ENCODE peak calls at places on chromosomes 5 and 9, in five cellular contexts. C, M, Y, G and I are unnamed samples.

GRCh38 chr5:54671111-54671531 is 153.6 kb downstream of the SNX18 start:
- DNase-seq in Y (no peak), M (no peak), G (no peak), C (no peak), I (no peak)

GRCh38 chr9:18632624-18633407 is 158.9 kb downstream of the ADAMTSL1 start:
- DNase-seq in M (peak), C (no peak), Y (no peak), G (no peak), I (peak)

GRCh38 chr5:131081371-131081770 is 83.7 kb downstream of the HINT1 start:
- DNase-seq in Y (no peak), M (no peak), G (no peak), C (no peak), I (no peak)

GRCh38 chr9:69667306-69667705 is 4.9 kb downstream of the APBA1 start:
- DNase-seq in C (no peak), M (no peak), G (no peak), Y (no peak), I (no peak)

GRCh38 chr5:10701567-10702039 is 59.4 kb downstream of the DAP start:
- DNase-seq in C (no peak), M (no peak), G (no peak), Y (no peak), I (no peak)

GRCh38 chr5:15722305-15722704 is 222.3 kb downstream of the FBXL7 start:
- DNase-seq in Y (no peak), G (no peak), C (no peak), M (no peak), I (no peak)

GRCh38 chr5:133742370-133743036 is 130.2 kb upstream of the FSTL4 start:
- DNase-seq in M (no peak), G (peak), C (no peak), Y (no peak), I (no peak)

GRCh38 chr9:97759611-97760288 is 62.6 kb upstream of the XPA start:
- DNase-seq in C (no peak), M (no peak), Y (no peak), G (no peak), I (no peak)

GRCh38 chr5:145847499-145848497 is 12.7 kb upstream of the PRELID2 start:
- DNase-seq in M (no peak), Y (no peak), C (no peak), G (no peak), I (no peak)

GRCh38 chr9:126663661-126664072 is 49.9 kb downstream of the LMX1B start:
- DNase-seq in Y (no peak), M (no peak), G (no peak), C (no peak), I (no peak)

GRCh38 chr9:83132768-83133167 is 69.8 kb upstream of the RASEF start:
- DNase-seq in M (no peak), C (no peak), G (no peak), Y (no peak), I (no peak)

GRCh38 chr5:25955337-25955736 is 1083.0 kb downstream of the CDH9 start:
- DNase-seq in C (no peak), Y (no peak), G (no peak), M (no peak), I (no peak)

GRCh38 chr9:110153431-110153830 is 54.5 kb downstream of the C9orf152 start:
- DNase-seq in Y (no peak), M (no peak), G (no peak), C (no peak), I (no peak)

GRCh38 chr5:134437340-134438267 is 25.9 kb upstream of the CDKN2AIPNL start:
- DNase-seq in C (no peak), G (no peak), M (no peak), Y (no peak), I (no peak)

GRCh38 chr9:111501648-111502047 is 17.5 kb upstream of the ECPAS start:
- DNase-seq in G (no peak), M (no peak), Y (no peak), C (no peak), I (no peak)

GRCh38 chr5:149749481-149750365 is 19.6 kb downstream of the PPARGC1B start:
- DNase-seq in C (no peak), G (no peak), M (no peak), Y (no peak), I (no peak)

GRCh38 chr5:73256012-73256411 is 83.0 kb downstream of the TMEM174 start:
- DNase-seq in M (no peak), Y (no peak), G (no peak), C (no peak), I (no peak)

GRCh38 chr9:109966643-109967368 is 186.8 kb downstream of the PALM2AKAP2 start:
- DNase-seq in C (no peak), Y (no peak), G (peak), M (no peak), I (no peak)

GRCh38 chr5:139741823-139742172 is 53.8 kb upstream of the PSD2 start:
- DNase-seq in M (no peak), Y (no peak), C (no peak), G (no peak), I (no peak)

GRCh38 chr5:146283344-146283761 is 55.3 kb upstream of the POU4F3 start:
- DNase-seq in Y (no peak), M (no peak), G (no peak), C (no peak), I (peak)

GRCh38 chr9:89598926-89599325 is 5.9 kb upstream of the GADD45G start:
- DNase-seq in G (no peak), C (no peak), Y (no peak), M (no peak), I (no peak)

GRCh38 chr9:77475641-77476473 is 172.3 kb downstream of the GNA14 start:
- DNase-seq in Y (no peak), M (no peak), G (no peak), C (no peak), I (no peak)

GRCh38 chr5:180083529-180084060 is 12.0 kb upstream of the RNF130 start:
- DNase-seq in C (no peak), G (no peak), M (no peak), Y (no peak), I (no peak)

GRCh38 chr5:141858084-141858765 is 20.0 kb downstream of the PCDH1 start:
- DNase-seq in G (no peak), Y (no peak), M (no peak), C (no peak), I (no peak)